ENCODE peak calls at places on chromosomes 16 and 17, in six cellular contexts. R is RWPE1; Y is effector memory CD4-positive, alpha-beta T cell; B is AML-193; D is fibroblast of the conjunctiva; S is suprapubic skin. O is an unnamed sample.

GRCh38 chr17:12647023-12647422 is 18.7 kb upstream of the MYOCD start:
- DNase-seq in B (peak), R (no peak), D (no peak), Y (no peak), S (no peak), O (no peak)

GRCh38 chr17:51120357-51120738 is 320 bp downstream of the SPAG9 start:
- DNase-seq in R (peak), B (no peak), Y (peak), S (peak), D (no peak), O (peak)

GRCh38 chr17:48173191-48173590 is 65.6 kb downstream of the SNX11 start:
- DNase-seq in D (no peak), S (no peak), R (no peak), B (no peak), Y (no peak), O (no peak)

GRCh38 chr16:84117482-84117843 is 721 bp upstream of the MBTPS1 start:
- DNase-seq in S (no peak), Y (no peak), R (peak), D (no peak), B (no peak), O (no peak)

GRCh38 chr17:36768355-36768754 is 167.0 kb downstream of the MRM1 start:
- DNase-seq in Y (no peak), B (no peak), R (no peak), S (no peak), D (no peak), O (no peak)

GRCh38 chr17:69729937-69730336 is 315.4 kb downstream of the MAP2K6 start:
- DNase-seq in B (no peak), D (no peak), S (no peak), Y (no peak), R (peak), O (no peak)

GRCh38 chr17:48427598-48427997 is 2.4 kb downstream of the SKAP1 start:
- DNase-seq in Y (peak), S (no peak), D (no peak), R (no peak), B (no peak), O (peak)

GRCh38 chr17:13031718-13032350 is 14.0 kb upstream of the ELAC2 start:
- DNase-seq in Y (peak), R (peak), B (peak), D (no peak), S (no peak), O (no peak)

GRCh38 chr17:44203731-44204452 is 4.2 kb upstream of the ATXN7L3 start:
- DNase-seq in B (peak), D (peak), R (no peak), S (no peak), Y (no peak), O (no peak)

GRCh38 chr17:67637901-67638641 is 79.7 kb upstream of the NOL11 start:
- DNase-seq in R (peak), D (no peak), Y (no peak), B (no peak), S (no peak), O (no peak)

GRCh38 chr16:15739940-15740339 is 89.9 kb downstream of the NDE1 start:
- DNase-seq in B (no peak), S (no peak), D (no peak), R (no peak), Y (no peak), O (no peak)

GRCh38 chr17:27384261-27384701 is 72.0 kb upstream of the KSR1 start:
- DNase-seq in B (no peak), Y (no peak), S (peak), R (peak), D (peak), O (no peak)

GRCh38 chr16:71846443-71846842 is 667 bp downstream of the ATXN1L start:
- DNase-seq in S (no peak), Y (no peak), B (no peak), D (no peak), R (peak), O (no peak)

GRCh38 chr17:49674507-49674906 is 3.4 kb downstream of the SPOP start:
- DNase-seq in B (no peak), Y (no peak), S (no peak), R (no peak), D (no peak), O (no peak)

GRCh38 chr16:31569360-31569717 is 41.6 kb downstream of the AHSP start:
- DNase-seq in D (no peak), R (no peak), S (no peak), Y (no peak), B (no peak), O (no peak)

GRCh38 chr17:50766222-50767023 is 895 bp downstream of the ANKRD40CL start:
- DNase-seq in Y (no peak), B (no peak), R (no peak), S (no peak), D (no peak), O (no peak)

GRCh38 chr17:12666718-12667117 is 1.0 kb downstream of the MYOCD start:
- DNase-seq in D (no peak), Y (no peak), S (no peak), B (no peak), R (no peak), O (no peak)